ENCODE peak calls at places on chromosomes 6 and 20, in five cellular contexts. D is suprapubic skin, N is ACHN, Q is occipital lobe, U is NCI-H1105. G is an unnamed sample.

GRCh38 chr6:165439928-165440554 is 130.6 kb upstream of the C6orf118 start:
- DNase-seq in U (peak), D (no peak), N (peak), Q (no peak), G (no peak)

GRCh38 chr20:2279245-2279779 is 16.5 kb upstream of the TGM3 start:
- DNase-seq in Q (peak), N (no peak), D (no peak), U (no peak), G (no peak)

GRCh38 chr6:110738899-110739365 is 76.3 kb downstream of the CDK19 start:
- DNase-seq in N (peak), Q (no peak), D (no peak), U (no peak), G (no peak)

GRCh38 chr6:127459231-127459641 is at the start of gene KIAA0408:
- DNase-seq in U (no peak), D (no peak), Q (no peak), N (no peak), G (no peak)

GRCh38 chr20:23226612-23227265 is 123.9 kb upstream of the NXT1 start:
- DNase-seq in Q (no peak), U (no peak), N (no peak), D (no peak), G (no peak)

GRCh38 chr6:134938896-134939295 is 11.0 kb downstream of the ALDH8A1 start:
- DNase-seq in Q (no peak), U (no peak), D (no peak), N (no peak), G (no peak)

GRCh38 chr6:134166529-134167221 is 114.3 kb upstream of the SLC2A12 start:
- DNase-seq in D (no peak), U (no peak), N (no peak), Q (no peak), G (no peak)

GRCh38 chr6:134161036-134161435 is 108.6 kb upstream of the SLC2A12 start:
- DNase-seq in U (no peak), Q (no peak), N (no peak), D (no peak), G (no peak)

GRCh38 chr20:61441537-61441936 is 189.5 kb downstream of the CDH4 start:
- DNase-seq in Q (no peak), U (no peak), N (no peak), D (no peak), G (no peak)

GRCh38 chr20:49901588-49901987 is 13.7 kb downstream of the SPATA2 start:
- DNase-seq in U (no peak), D (peak), N (no peak), Q (no peak), G (no peak)

GRCh38 chr6:16333580-16333979 is 95.2 kb downstream of the GMPR start:
- DNase-seq in Q (no peak), N (peak), D (no peak), U (no peak), G (no peak)

GRCh38 chr6:85461806-85462185 is 11.9 kb downstream of the NT5E start:
- DNase-seq in D (no peak), U (no peak), Q (no peak), N (no peak), G (no peak)